ENCODE peak calls at places on chromosomes 16 and 17, in five cellular contexts. U, A, M, N and L are unnamed samples.

GRCh38 chr17:73346763-73347162 is 35.0 kb upstream of the CDC42EP4 start:
- DNase-seq in U (no peak), M (no peak), A (no peak), N (no peak), L (no peak)

GRCh38 chr16:80369559-80369958 is 171.2 kb upstream of the DYNLRB2 start:
- DNase-seq in M (no peak), A (peak), N (peak), U (peak), L (peak)

GRCh38 chr17:72208832-72209231 is 88.0 kb downstream of the SOX9 start:
- DNase-seq in U (no peak), M (no peak), A (no peak), N (no peak), L (no peak)

GRCh38 chr17:74151551-74152315 is 51.7 kb upstream of the RPL38 start:
- DNase-seq in N (no peak), U (no peak), A (no peak), M (no peak), L (no peak)

GRCh38 chr17:69246726-69247375 is 18.2 kb upstream of the ABCA10 start:
- DNase-seq in A (no peak), M (no peak), N (no peak), U (peak), L (no peak)

GRCh38 chr17:7549401-7550055 is 670 bp downstream of the TNFSF12 start:
- DNase-seq in U (no peak), N (no peak), M (no peak), A (no peak), L (no peak)

GRCh38 chr17:38922538-38923291 is 2.7 kb upstream of the LASP1NB start:
- DNase-seq in A (peak), N (peak), U (no peak), M (no peak), L (no peak)

GRCh38 chr16:58022601-58023371 is 2.8 kb upstream of the MMP15 start:
- DNase-seq in N (peak), M (no peak), A (peak), U (no peak), L (no peak)

GRCh38 chr17:13885953-13886889 is 183.1 kb upstream of the COX10 start:
- DNase-seq in M (no peak), U (no peak), N (no peak), A (no peak), L (no peak)

GRCh38 chr16:1188781-1189189 is 35.9 kb downstream of the CACNA1H start:
- DNase-seq in M (peak), U (peak), N (no peak), A (no peak), L (no peak)

GRCh38 chr17:56770427-56770826 is 63.3 kb downstream of the C17orf67 start:
- DNase-seq in A (no peak), N (no peak), M (no peak), U (no peak), L (no peak)

GRCh38 chr17:2215616-2216364 is 87.8 kb downstream of the SMG6 start:
- DNase-seq in M (peak), N (peak), U (no peak), A (peak), L (no peak)

GRCh38 chr16:65154321-65154720 is 32.5 kb upstream of the CDH11 start:
- DNase-seq in N (no peak), A (no peak), U (no peak), M (no peak), L (no peak)

GRCh38 chr17:82914375-82914774 is 74.6 kb upstream of the ZNF750 start:
- DNase-seq in N (no peak), A (no peak), M (no peak), U (no peak), L (no peak)
- TF ChIP-seq CTCF in N (peak), A (peak), M (no peak), U (no peak), L (no peak)

GRCh38 chr16:50386139-50386538 is 17.4 kb upstream of the BRD7 start:
- DNase-seq in N (no peak), A (no peak), M (no peak), U (peak), L (no peak)

GRCh38 chr16:50384500-50385122 is 15.8 kb upstream of the BRD7 start:
- DNase-seq in A (no peak), N (no peak), M (no peak), U (no peak), L (no peak)

GRCh38 chr16:50376997-50377396 is 8.2 kb upstream of the BRD7 start:
- DNase-seq in U (no peak), M (no peak), N (no peak), A (no peak), L (no peak)

GRCh38 chr16:50378417-50378816 is 9.6 kb upstream of the BRD7 start:
- DNase-seq in U (no peak), N (no peak), A (no peak), M (no peak), L (no peak)

GRCh38 chr16:50381679-50382440 is 13.1 kb upstream of the BRD7 start:
- DNase-seq in N (no peak), M (no peak), U (peak), A (no peak), L (peak)
- TF ChIP-seq CTCF in N (no peak), M (peak), U (peak), A (no peak), L (no peak)

DNA sequence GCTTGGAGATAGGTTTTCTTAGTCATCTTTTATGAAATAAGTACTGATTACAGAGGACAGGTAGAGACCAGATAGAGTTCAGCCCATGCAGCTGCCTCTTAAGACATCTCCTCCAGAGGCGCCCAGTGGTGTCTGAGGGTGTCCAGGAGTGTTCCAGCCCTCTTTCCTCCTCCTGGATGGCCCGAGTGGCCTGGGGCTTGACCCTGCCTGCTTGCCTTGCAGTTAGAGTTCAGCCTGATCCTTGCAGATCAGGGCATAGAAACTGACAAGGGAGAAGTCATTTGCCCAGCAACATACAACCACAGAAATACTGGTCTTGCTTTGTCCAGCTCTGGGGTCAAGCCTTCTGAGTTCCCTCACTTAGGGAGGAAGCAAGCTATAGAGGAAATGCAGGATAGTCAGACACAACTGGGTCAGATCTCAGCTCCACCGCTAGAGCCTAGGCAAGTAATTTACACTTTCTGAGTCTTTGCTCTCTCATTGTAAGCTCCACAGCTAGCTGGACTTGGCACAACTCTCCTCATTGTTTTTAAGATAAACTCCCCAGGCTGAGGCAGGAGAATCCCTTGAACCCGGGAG is 3.6 kb upstream of the CCL1 start:
- DNase-seq in A (no peak), N (no peak), U (no peak), M (no peak), L (no peak)
- TF ChIP-seq CTCF in A (no peak), N (no peak), U (no peak), M (no peak), L (no peak)

DNA sequence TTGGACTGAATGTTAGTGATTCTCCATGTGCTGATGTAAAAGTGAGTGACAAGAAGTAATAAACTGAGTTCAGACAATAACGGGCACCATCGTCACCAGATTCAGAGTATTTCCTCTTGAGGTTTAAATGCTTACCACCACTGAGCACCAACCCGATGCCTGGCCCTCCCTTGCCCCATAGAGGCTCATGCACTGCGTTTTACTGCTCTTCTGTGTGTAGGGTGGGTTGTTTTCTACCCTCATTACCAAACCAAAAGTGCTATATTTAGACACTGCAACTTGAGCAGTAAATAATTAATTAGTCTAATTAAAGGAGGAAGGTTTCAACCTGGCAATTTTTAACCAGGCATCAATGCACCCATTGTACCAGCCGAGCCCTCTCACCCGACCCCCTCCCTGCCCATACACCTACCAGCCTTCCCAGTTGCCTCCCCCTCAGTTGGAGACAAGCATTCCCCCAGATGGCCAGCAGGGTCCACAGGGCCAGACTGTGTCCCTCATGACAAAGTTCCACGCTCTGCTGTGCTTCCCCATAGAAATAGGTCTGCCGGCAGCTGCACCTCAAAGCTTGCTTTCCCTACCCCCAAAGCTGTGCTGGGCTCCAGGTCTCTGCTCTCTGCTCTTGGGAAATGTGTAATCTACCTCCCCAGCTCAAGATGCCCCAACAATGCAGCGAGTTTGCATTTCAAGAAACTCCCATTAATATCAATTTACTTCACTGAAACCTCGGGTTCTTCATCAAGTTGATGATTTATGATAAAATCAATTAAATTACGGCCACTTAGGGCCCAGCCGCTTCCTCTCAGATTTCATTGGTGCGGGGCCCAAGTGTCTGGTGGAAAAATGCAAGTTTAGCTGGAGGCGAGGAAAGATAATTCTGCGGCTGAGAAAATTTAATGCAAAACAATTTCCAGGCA is 16.0 kb downstream of the HOXB4 start:
- DNase-seq in U (no peak), N (no peak), A (no peak), M (no peak), L (no peak)
- TF ChIP-seq CTCF in U (peak), N (no peak), A (peak), M (no peak), L (no peak)

DNA sequence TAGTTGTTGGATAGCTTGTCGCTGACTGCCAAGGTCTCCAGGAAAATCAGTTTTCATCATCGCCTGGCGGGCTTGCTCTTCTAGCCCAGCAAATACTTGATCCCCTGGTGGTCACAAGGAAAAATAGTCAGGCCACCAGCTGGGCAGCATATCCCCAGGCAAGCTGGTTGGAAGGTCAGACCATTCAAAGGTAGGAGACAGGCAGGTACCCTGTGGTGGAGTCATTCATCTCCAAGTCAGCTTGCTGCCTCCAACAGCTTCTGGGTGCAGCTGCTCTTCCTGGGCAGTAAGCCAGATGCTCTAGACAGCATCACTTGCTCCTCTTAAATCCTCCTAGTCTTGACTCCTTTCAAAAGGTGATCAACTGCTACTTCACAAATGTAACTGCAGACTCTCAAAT is 16.0 kb downstream of the ZNF821 start:
- DNase-seq in U (no peak), A (no peak), M (no peak), N (no peak), L (no peak)
- TF ChIP-seq CTCF in U (no peak), A (no peak), M (no peak), N (no peak), L (no peak)

DNA sequence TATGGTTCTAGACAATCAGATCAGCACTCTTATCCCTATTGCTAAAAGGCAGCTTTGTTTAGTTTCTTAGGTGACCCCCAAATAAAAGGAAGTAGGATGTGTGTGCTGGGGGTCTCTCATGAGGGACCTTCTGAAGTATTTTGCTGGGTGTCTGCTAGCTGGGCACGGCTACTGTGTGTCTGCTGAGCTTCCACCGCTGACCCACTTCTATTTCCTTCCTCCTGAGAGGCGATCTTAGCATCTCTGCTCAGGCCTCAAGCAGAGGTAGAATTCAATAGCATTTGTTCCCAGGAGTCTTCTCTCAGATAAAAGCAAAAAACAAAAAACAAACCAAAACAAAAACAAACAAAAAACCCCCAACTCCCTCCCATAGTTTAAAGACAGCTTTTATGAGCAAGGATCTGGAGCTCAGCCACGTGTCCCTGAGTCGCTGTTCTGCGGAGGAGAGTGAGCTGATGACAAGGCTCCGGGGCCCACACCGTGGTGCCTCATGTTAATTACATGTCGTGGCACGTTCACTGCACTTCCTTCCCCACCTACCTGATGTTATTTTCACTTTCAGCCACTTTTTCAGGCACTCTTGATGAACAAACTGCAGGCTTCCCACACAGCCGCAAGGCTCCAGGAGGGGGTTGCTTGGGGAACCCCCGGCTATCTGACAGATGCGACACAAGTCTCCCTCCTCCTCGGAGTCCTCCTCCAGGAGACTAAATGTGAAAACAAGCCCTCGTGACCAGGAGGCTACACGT is 83.5 kb downstream of the MARCHF10 start:
- DNase-seq in A (no peak), U (no peak), N (no peak), M (no peak), L (no peak)
- TF ChIP-seq CTCF in A (no peak), U (no peak), N (no peak), M (no peak), L (no peak)

DNA sequence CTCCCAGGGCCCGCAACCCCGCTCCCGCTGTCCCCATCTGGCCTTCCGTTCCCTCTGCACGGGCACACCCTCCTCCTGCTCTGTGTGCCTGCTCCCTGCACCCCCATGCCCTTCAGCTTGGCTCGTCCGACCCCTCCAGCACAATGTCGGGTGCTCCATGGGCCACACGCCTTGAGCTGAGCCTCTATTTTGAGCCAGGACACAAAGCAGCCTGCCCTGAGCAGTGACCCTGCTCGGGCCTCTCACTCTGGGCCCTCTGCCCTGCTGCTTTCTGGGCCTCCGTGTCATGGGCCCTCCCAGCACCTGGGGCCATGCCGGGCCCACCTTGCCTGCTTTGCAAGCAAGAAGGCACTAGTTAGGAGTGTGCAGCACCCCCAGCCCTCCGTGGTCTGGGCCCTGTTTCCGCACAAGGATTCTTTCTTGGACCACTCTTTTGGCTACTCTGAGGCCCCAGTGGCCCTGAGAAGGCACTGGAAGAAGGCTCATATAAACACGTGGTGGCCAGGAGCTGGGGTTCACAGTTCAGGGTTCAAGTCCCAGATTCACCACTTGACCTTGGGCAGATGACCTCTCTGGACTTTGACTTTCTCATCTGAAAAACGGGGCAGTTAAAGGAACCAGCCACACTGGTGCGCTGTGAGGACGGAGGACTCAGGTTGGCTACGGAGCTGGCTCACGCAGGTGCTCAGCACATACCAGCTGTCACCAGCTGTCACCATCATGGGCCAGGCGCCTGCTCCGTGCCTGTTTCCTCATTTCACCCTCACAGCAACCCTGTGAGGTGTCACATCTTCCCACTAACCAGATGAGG is 166.1 kb upstream of the GSE1 start:
- DNase-seq in A (no peak), M (peak), U (no peak), N (no peak), L (no peak)
- TF ChIP-seq CTCF in A (no peak), M (no peak), U (no peak), N (no peak), L (no peak)

GRCh38 chr17:45307290-45308015 is 9.4 kb downstream of the MAP3K14 start:
- DNase-seq in U (peak), M (peak), A (no peak), N (peak), L (no peak)

GRCh38 chr17:45306094-45306493 is 10.7 kb downstream of the MAP3K14 start:
- DNase-seq in A (no peak), U (no peak), M (no peak), N (no peak), L (no peak)

GRCh38 chr17:45305532-45306087 is 11.2 kb downstream of the MAP3K14 start:
- DNase-seq in M (no peak), A (no peak), N (no peak), U (no peak), L (no peak)

GRCh38 chr17:45308016-45308365 is 8.8 kb downstream of the MAP3K14 start:
- DNase-seq in M (no peak), U (no peak), N (no peak), A (no peak), L (no peak)

GRCh38 chr17:45306623-45307022 is 10.2 kb downstream of the MAP3K14 start:
- DNase-seq in A (no peak), U (no peak), M (no peak), N (no peak), L (no peak)
- TF ChIP-seq CTCF in A (no peak), U (no peak), M (no peak), N (no peak), L (no peak)

GRCh38 chr17:66915204-66915611 is 49.3 kb upstream of the CACNG4 start:
- DNase-seq in A (no peak), N (no peak), U (peak), M (no peak), L (no peak)
- TF ChIP-seq CTCF in A (peak), N (no peak), U (peak), M (no peak), L (no peak)

DNA sequence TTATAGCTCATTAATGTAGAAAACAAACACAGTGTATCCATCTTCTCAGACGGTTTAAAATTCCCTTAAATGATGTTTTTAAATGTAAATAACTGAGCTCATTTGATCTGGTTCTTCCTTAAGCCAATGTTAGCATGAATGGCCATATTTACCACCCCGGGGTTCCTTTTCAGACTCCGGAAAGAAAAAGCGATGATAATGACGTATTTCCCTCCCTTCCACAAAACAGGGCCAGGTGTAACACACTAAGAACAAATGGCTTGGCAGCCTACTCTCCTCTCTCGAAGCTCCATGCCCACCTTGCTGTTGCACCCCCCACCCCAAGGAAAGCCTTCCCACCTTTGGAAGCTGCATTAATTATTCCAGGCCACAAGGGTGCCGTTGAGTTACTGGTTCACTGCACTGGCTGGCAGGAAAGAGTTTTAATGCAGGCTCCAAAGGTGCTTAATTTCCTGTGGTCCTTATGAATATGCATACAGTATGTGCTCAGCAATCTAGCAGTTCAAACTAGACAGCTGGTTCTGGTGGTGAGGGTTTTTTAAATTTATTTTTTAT is 378.9 kb downstream of the WWOX start:
- DNase-seq in A (no peak), M (no peak), U (no peak), N (no peak), L (no peak)
- TF ChIP-seq CTCF in A (no peak), M (no peak), U (no peak), N (no peak), L (no peak)